ENCODE peak calls at places on chromosomes 3 and 15, in five cellular contexts. I, R, F, O and Y are unnamed samples. For H3K36me3, the result is how much of the 10 kb centered on the place peaks cover.

GRCh38 chr3:71926242-71926560 is 141.3 kb upstream of the PROK2 start:
- DNase-seq in F (no peak), I (peak), R (peak), O (peak), Y (peak)

GRCh38 chr15:85155857-85156256 is 174.2 kb downstream of the PDE8A start:
- DNase-seq in O (no peak), R (no peak), I (no peak), F (no peak), Y (no peak)

GRCh38 chr3:141384157-141384556 is 15.9 kb downstream of the ZBTB38 start:
- DNase-seq in R (no peak), F (no peak), O (no peak), I (no peak), Y (no peak)

GRCh38 chr15:51982013-51982769 is 10.6 kb upstream of the LEO1 start:
- DNase-seq in R (peak), I (peak), F (no peak), O (no peak), Y (peak)

GRCh38 chr3:126781889-126782491 is 78.0 kb downstream of the CHCHD6 start:
- DNase-seq in R (no peak), I (peak), O (no peak), F (no peak), Y (peak)

GRCh38 chr15:40931300-40932142 is 2.4 kb downstream of the DLL4 start:
- DNase-seq in F (no peak), O (peak), R (no peak), I (no peak), Y (no peak)

GRCh38 chr3:18370672-18371071 is 54.5 kb downstream of the SATB1 start:
- DNase-seq in R (no peak), F (no peak), I (no peak), O (no peak), Y (no peak)

GRCh38 chr3:186880392-186880791 is 37.9 kb downstream of the ADIPOQ start:
- DNase-seq in F (no peak), I (no peak), R (no peak), O (no peak), Y (no peak)

GRCh38 chr3:153284282-153284938 is 122.4 kb downstream of the RAP2B start:
- DNase-seq in F (no peak), R (peak), O (peak), I (peak), Y (peak)

GRCh38 chr3:47398218-47398617 is 17.4 kb downstream of the PTPN23 start:
- DNase-seq in O (no peak), F (no peak), R (no peak), I (no peak), Y (no peak)

GRCh38 chr15:60975203-60975602 is 253.9 kb downstream of the RORA start:
- DNase-seq in R (no peak), I (no peak), F (no peak), O (no peak), Y (peak)

GRCh38 chr3:133899309-133899708 is 3.6 kb upstream of the RAB6B start:
- DNase-seq in O (no peak), R (no peak), F (no peak), I (no peak), Y (no peak)

GRCh38 chr3:66693461-66693912 is 192.7 kb upstream of the LRIG1 start:
- DNase-seq in R (no peak), F (peak), O (peak), I (no peak), Y (peak)

GRCh38 chr15:92000709-92001108 is 147.2 kb downstream of the SLCO3A1 start:
- DNase-seq in R (no peak), O (no peak), F (no peak), I (no peak), Y (no peak)

GRCh38 chr15:100601158-100601557 is 826 bp downstream of the LINS1 start:
- DNase-seq in R (no peak), I (peak), F (no peak), O (no peak), Y (peak)

GRCh38 chr15:31034152-31034551 is 42.7 kb upstream of the MTMR10 start:
- DNase-seq in R (no peak), I (peak), F (no peak), O (no peak), Y (no peak)

GRCh38 chr3:64667138-64667537 is 20.7 kb downstream of the ADAMTS9 start:
- DNase-seq in R (no peak), I (peak), F (no peak), O (no peak), Y (no peak)

GRCh38 chr15:84962975-84963374 is 18.7 kb upstream of the PDE8A start:
- DNase-seq in I (peak), O (no peak), F (no peak), R (no peak), Y (no peak)

GRCh38 chr15:59384507-59384906 is 11.8 kb upstream of the MYO1E start:
- DNase-seq in F (no peak), I (no peak), R (no peak), O (no peak), Y (no peak)

GRCh38 chr3:131840151-131840797 is 194.5 kb downstream of the CPNE4 start:
- DNase-seq in O (no peak), I (peak), R (no peak), F (no peak), Y (no peak)

GRCh38 chr15:34297059-34297458 is 40.5 kb downstream of the SLC12A6 start:
- DNase-seq in F (no peak), O (no peak), I (no peak), R (no peak), Y (no peak)

GRCh38 chr3:13338996-13339395 is 81.1 kb downstream of the NUP210 start:
- DNase-seq in O (no peak), R (no peak), I (no peak), F (no peak), Y (no peak)

GRCh38 chr3:32856355-32856889 is 38.6 kb downstream of the TRIM71 start:
- DNase-seq in O (no peak), I (no peak), R (no peak), F (no peak), Y (no peak)

GRCh38 chr3:192397012-192397411 is 330.3 kb downstream of the FGF12 start:
- DNase-seq in O (no peak), R (no peak), I (no peak), F (no peak), Y (no peak)

GRCh38 chr3:25889132-25889917 is 99.4 kb downstream of the OXSM start:
- DNase-seq in I (no peak), O (no peak), R (no peak), F (no peak), Y (no peak)

GRCh38 chr3:127750226-127751031 is 71.9 kb downstream of the MGLL start:
- DNase-seq in F (no peak), R (no peak), I (peak), O (peak), Y (peak)

GRCh38 chr3:125037498-125038150 is 18.2 kb downstream of the HEG1 start:
- DNase-seq in F (no peak), O (no peak), I (peak), R (no peak), Y (no peak)

GRCh38 chr3:71226565-71227281 is 356.8 kb downstream of the FOXP1 start:
- DNase-seq in O (peak), I (no peak), R (no peak), F (no peak), Y (no peak)

GRCh38 chr15:48806151-48806550 is 4.7 kb downstream of the CEP152 start:
- DNase-seq in O (no peak), F (no peak), I (no peak), R (no peak), Y (no peak)

GRCh38 chr15:93495799-93496637 is 407.0 kb upstream of the RGMA start:
- DNase-seq in R (no peak), O (no peak), I (peak), F (no peak), Y (no peak)

GRCh38 chr3:50616770-50617095 is 218 bp upstream of the MAPKAPK3 start:
- DNase-seq in R (peak), O (peak), F (peak), I (peak), Y (peak)

GRCh38 chr15:26438316-26438715 is 334.6 kb downstream of the GABRB3 start:
- DNase-seq in F (no peak), R (no peak), I (no peak), O (no peak), Y (no peak)

GRCh38 chr3:158961911-158962310 is 160.1 kb downstream of the MFSD1 start:
- DNase-seq in O (no peak), R (no peak), I (peak), F (no peak), Y (no peak)

GRCh38 chr15:40471105-40471777 is 457 bp downstream of the CHST14 start:
- DNase-seq in I (no peak), O (peak), R (no peak), F (no peak), Y (peak)

GRCh38 chr3:112466041-112466440 is 33.2 kb downstream of the BTLA start:
- DNase-seq in F (no peak), I (no peak), O (no peak), R (no peak), Y (no peak)

GRCh38 chr3:86563358-86563970 is 427.5 kb downstream of the VGLL3 start:
- DNase-seq in O (no peak), I (peak), F (no peak), R (peak), Y (peak)

GRCh38 chr3:99789322-99789721 is 28.3 kb upstream of the CMSS1 start:
- DNase-seq in F (no peak), R (peak), O (peak), I (peak), Y (peak)

GRCh38 chr3:185995352-185995751 is 57.5 kb upstream of the TRA2B start:
- DNase-seq in F (no peak), I (peak), R (no peak), O (no peak), Y (peak)

GRCh38 chr3:38370149-38370548 is 23.6 kb downstream of the XYLB start:
- DNase-seq in O (no peak), F (no peak), R (no peak), I (no peak), Y (no peak)

GRCh38 chr3:38367709-38368108 is 21.1 kb downstream of the XYLB start:
- DNase-seq in F (no peak), I (no peak), O (no peak), R (no peak), Y (no peak)

GRCh38 chr3:38369186-38369585 is 22.6 kb downstream of the XYLB start:
- DNase-seq in R (no peak), I (no peak), O (no peak), F (no peak), Y (no peak)

GRCh38 chr3:38366082-38366481 is 19.5 kb downstream of the XYLB start:
- DNase-seq in R (no peak), F (no peak), I (no peak), O (no peak), Y (no peak)

GRCh38 chr3:38368238-38368637 is 21.7 kb downstream of the XYLB start:
- DNase-seq in O (no peak), F (no peak), R (no peak), I (no peak), Y (no peak)
- TF ChIP-seq CTCF in O (no peak), F (no peak), R (peak), I (no peak), Y (no peak)

GRCh38 chr3:52830535-52831258 is at the start of gene ITIH4:
- DNase-seq in F (no peak), R (no peak), O (no peak), I (peak), Y (no peak)
- H3K36me3 ChIP-seq in F (under half), R (under half), O (under half), I (under half), Y (under half)

GRCh38 chr3:58217209-58217811 is 6.5 kb upstream of the DNASE1L3 start:
- DNase-seq in R (peak), I (peak), O (peak), F (no peak), Y (peak)

GRCh38 chr3:58210761-58211477 is at the start of gene DNASE1L3:
- DNase-seq in F (no peak), O (no peak), R (no peak), I (no peak), Y (no peak)

GRCh38 chr3:58215317-58216025 is 4.7 kb upstream of the DNASE1L3 start:
- DNase-seq in O (no peak), I (no peak), R (no peak), F (no peak), Y (no peak)

GRCh38 chr3:58216496-58217197 is 5.9 kb upstream of the DNASE1L3 start:
- DNase-seq in O (no peak), R (no peak), F (no peak), I (peak), Y (no peak)

GRCh38 chr3:58214484-58215316 is 3.9 kb upstream of the DNASE1L3 start:
- DNase-seq in R (no peak), I (peak), F (no peak), O (peak), Y (no peak)
- TF ChIP-seq CTCF in R (peak), I (no peak), F (no peak), O (no peak), Y (no peak)

DNA sequence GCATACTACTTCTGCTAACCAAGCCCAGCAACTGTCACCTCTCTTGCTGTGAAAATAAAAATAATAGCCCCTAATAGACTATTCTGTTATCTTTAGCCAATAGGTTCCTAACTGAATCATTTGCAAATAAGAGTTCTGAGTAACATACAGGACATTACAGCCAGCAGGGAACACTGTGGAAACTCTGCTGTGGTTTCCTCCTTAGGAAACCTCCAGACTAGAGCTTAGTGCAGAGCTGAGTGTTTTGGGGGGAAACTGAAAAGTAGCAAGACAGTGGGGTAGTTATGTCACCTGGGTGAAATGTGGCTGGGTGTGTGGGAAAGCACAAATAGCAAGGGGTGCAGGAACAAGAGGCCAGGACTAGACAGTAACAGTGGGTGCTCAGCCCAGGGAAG is 32.4 kb downstream of the DZIP1L start:
- DNase-seq in I (no peak), O (no peak), R (no peak), F (no peak), Y (no peak)
- H3K36me3 ChIP-seq in I (under half), O (under half), R (under half), F (under half), Y (half or more)

GRCh38 chr15:55518641-55519040 is 10.6 kb upstream of the DNAAF4 start:
- DNase-seq in F (no peak), I (no peak), R (no peak), O (no peak), Y (no peak)
- TF ChIP-seq CTCF in F (no peak), I (no peak), R (peak), O (no peak), Y (peak)

GRCh38 chr3:195752538-195753331 is 32.0 kb downstream of the MUC20 start:
- DNase-seq in O (no peak), F (no peak), I (no peak), R (no peak), Y (no peak)
- H3K36me3 ChIP-seq in O (under half), F (under half), I (under half), R (under half), Y (under half)